ENCODE peak calls at places on chromosomes 4 and X, in eight cellular contexts. Y is GM12891; E is endothelial cell; N is esophagus squamous epithelium; Z is naive thymus-derived CD4-positive, alpha-beta T cell; K is stimulated activated CD4-positive, alpha-beta T cell treated with anti-CD3 and anti-CD28 coated beads, Interleukin-1b, Interleukin-23, amount 100 ng/mL, for 24 hours; P is amygdala; F is fibroblast of pulmonary artery. H is an unnamed sample.

GRCh38 chrX:110403436-110403835 is 44.8 kb downstream of the RTL9 start:
- DNase-seq in Y (no peak), E (no peak), N (no peak), Z (no peak), K (no peak), P (no peak), F (no peak), H (no peak)

GRCh38 chr4:163707873-163708272 is 213.4 kb downstream of the TMA16 start:
- DNase-seq in Y (no peak), E (no peak), N (no peak), Z (no peak), K (no peak), P (no peak), F (no peak), H (no peak)

GRCh38 chr4:154643493-154643892 is 31.0 kb upstream of the FGG start:
- DNase-seq in Y (no peak), E (no peak), N (no peak), Z (no peak), K (no peak), P (no peak), F (peak), H (no peak)

GRCh38 chrX:48468693-48469691 is 1.1 kb downstream of the SLC38A5 start:
- DNase-seq in Y (no peak), E (no peak), N (no peak), Z (peak), K (no peak), P (no peak), F (no peak), H (no peak)

GRCh38 chr4:3683744-3684421 is 82.3 kb upstream of the ADRA2C start:
- DNase-seq in Y (no peak), E (no peak), N (no peak), Z (no peak), K (no peak), P (no peak), F (no peak), H (no peak)

GRCh38 chr4:77579406-77580076 is 26.1 kb upstream of the CXCL13 start:
- DNase-seq in Y (no peak), E (no peak), N (no peak), Z (no peak), K (no peak), P (no peak), F (peak), H (no peak)

GRCh38 chr4:56410247-56410646 is 23.0 kb upstream of the AASDH start:
- DNase-seq in Y (no peak), E (peak), N (no peak), Z (no peak), K (no peak), P (no peak), F (peak), H (peak)

GRCh38 chrX:77014655-77015377 is 432.4 kb upstream of the FGF16 start:
- DNase-seq in Y (no peak), E (peak), N (no peak), Z (no peak), K (no peak), P (peak), F (no peak), H (no peak)

GRCh38 chr4:85968945-85969830 is 390.7 kb downstream of the MAPK10 start:
- DNase-seq in Y (no peak), E (no peak), N (no peak), Z (no peak), K (no peak), P (no peak), F (peak), H (no peak)

GRCh38 chr4:86895692-86896488 is 3.7 kb upstream of the C4orf36 start:
- DNase-seq in Y (peak), E (peak), N (no peak), Z (no peak), K (no peak), P (no peak), F (peak), H (peak)

GRCh38 chr4:15436515-15436914 is 8.7 kb downstream of the C1QTNF7 start:
- DNase-seq in Y (no peak), E (no peak), N (no peak), Z (no peak), K (no peak), P (no peak), F (peak), H (no peak)

GRCh38 chrX:155056877-155057792 is 13.8 kb downstream of the CMC4 start:
- DNase-seq in Y (no peak), E (peak), N (no peak), Z (peak), K (peak), P (peak), F (peak), H (peak)

GRCh38 chrX:15567886-15568616 is 32.7 kb downstream of the ACE2 start:
- DNase-seq in Y (no peak), E (no peak), N (no peak), Z (no peak), K (no peak), P (no peak), F (peak), H (no peak)

GRCh38 chr4:6834867-6835266 is 52.3 kb downstream of the KIAA0232 start:
- DNase-seq in Y (no peak), E (no peak), N (no peak), Z (no peak), K (no peak), P (no peak), F (peak), H (no peak)

GRCh38 chr4:173494013-173494970 is 35.7 kb downstream of the HAND2 start:
- DNase-seq in Y (no peak), E (peak), N (no peak), Z (peak), K (no peak), P (no peak), F (peak), H (peak)

GRCh38 chr4:152992027-152992426 is 55.9 kb downstream of the FHDC1 start:
- DNase-seq in Y (no peak), E (no peak), N (no peak), Z (no peak), K (no peak), P (no peak), F (no peak), H (no peak)

GRCh38 chrX:1491851-1492349 is 39.2 kb upstream of the ASMTL start:
- DNase-seq in Y (peak), E (no peak), N (no peak), Z (peak), K (no peak), P (no peak), F (peak), H (no peak)

GRCh38 chrX:18173494-18174180 is 47.0 kb downstream of the BEND2 start:
- DNase-seq in Y (no peak), E (no peak), N (no peak), Z (no peak), K (no peak), P (no peak), F (no peak), H (no peak)

GRCh38 chr4:183444953-183445543 is 612 bp downstream of the CDKN2AIP start:
- DNase-seq in Y (peak), E (peak), N (no peak), Z (no peak), K (no peak), P (peak), F (peak), H (no peak)

GRCh38 chr4:39205000-39205399 is 22.7 kb downstream of the WDR19 start:
- DNase-seq in Y (no peak), E (no peak), N (no peak), Z (no peak), K (no peak), P (no peak), F (peak), H (no peak)

GRCh38 chr4:174252412-174252811 is 31.1 kb downstream of the FBXO8 start:
- DNase-seq in Y (no peak), E (no peak), N (no peak), Z (no peak), K (no peak), P (no peak), F (no peak), H (no peak)

GRCh38 chr4:17694552-17694951 is 80.1 kb downstream of the MED28 start:
- DNase-seq in Y (no peak), E (no peak), N (no peak), Z (no peak), K (no peak), P (no peak), F (no peak), H (no peak)

GRCh38 chrX:56113785-56114436 is 118.2 kb upstream of the KLF8 start:
- DNase-seq in Y (no peak), E (no peak), N (no peak), Z (no peak), K (no peak), P (no peak), F (no peak), H (no peak)

GRCh38 chr4:8199594-8200301 is 658 bp downstream of the SH3TC1 start:
- DNase-seq in Y (no peak), E (no peak), N (no peak), Z (peak), K (no peak), P (no peak), F (no peak), H (no peak)

GRCh38 chr4:47528651-47529050 is 43.6 kb downstream of the ATP10D start:
- DNase-seq in Y (no peak), E (no peak), N (no peak), Z (no peak), K (no peak), P (no peak), F (peak), H (no peak)

GRCh38 chr4:83440899-83441298 is 14.7 kb downstream of the HELQ start:
- DNase-seq in Y (no peak), E (no peak), N (no peak), Z (no peak), K (no peak), P (no peak), F (no peak), H (no peak)